ENCODE peak calls at places on chromosomes 4 and X, in eight cellular contexts. O is fibroblast of the aortic adventitia; N is endothelial cell; Q is PC-3; X is epithelial cell of esophagus; W is tibial nerve; L is astrocyte of the spinal cord; T is CD8-positive, alpha-beta T cell. M is an unnamed sample.

GRCh38 chr4:185398618-185399017 is 2.0 kb downstream of the ANKRD37 start:
- DNase-seq in O (no peak), N (no peak), Q (no peak), X (no peak), W (no peak), L (no peak), T (no peak), M (no peak)

GRCh38 chr4:8478801-8479744 is 38.5 kb downstream of the TRMT44 start:
- DNase-seq in O (peak), N (no peak), Q (no peak), X (no peak), W (no peak), L (peak), T (no peak), M (peak)

GRCh38 chr4:184437988-184438774 is 36.2 kb downstream of the IRF2 start:
- DNase-seq in O (no peak), N (no peak), Q (no peak), X (no peak), W (no peak), L (peak), T (no peak), M (peak)

GRCh38 chr4:183384516-183384915 is 59.9 kb upstream of the CDKN2AIP start:
- DNase-seq in O (no peak), N (no peak), Q (no peak), X (no peak), W (no peak), L (no peak), T (no peak), M (no peak)

GRCh38 chrX:103552236-103552635 is 32.9 kb upstream of the RAB40A start:
- DNase-seq in O (peak), N (no peak), Q (no peak), X (no peak), W (no peak), L (no peak), T (no peak), M (peak)

GRCh38 chr4:38867478-38868054 is at the start of gene FAM114A1:
- DNase-seq in O (peak), N (peak), Q (peak), X (peak), W (peak), L (peak), T (no peak), M (peak)

GRCh38 chr4:121950212-121950679 is 1.6 kb downstream of the TRPC3 start:
- DNase-seq in O (peak), N (peak), Q (no peak), X (peak), W (peak), L (peak), T (peak), M (peak)

GRCh38 chr4:182881928-182882327 is 35.3 kb downstream of the DCTD start:
- DNase-seq in O (no peak), N (no peak), Q (no peak), X (no peak), W (peak), L (peak), T (no peak), M (no peak)

DNA sequence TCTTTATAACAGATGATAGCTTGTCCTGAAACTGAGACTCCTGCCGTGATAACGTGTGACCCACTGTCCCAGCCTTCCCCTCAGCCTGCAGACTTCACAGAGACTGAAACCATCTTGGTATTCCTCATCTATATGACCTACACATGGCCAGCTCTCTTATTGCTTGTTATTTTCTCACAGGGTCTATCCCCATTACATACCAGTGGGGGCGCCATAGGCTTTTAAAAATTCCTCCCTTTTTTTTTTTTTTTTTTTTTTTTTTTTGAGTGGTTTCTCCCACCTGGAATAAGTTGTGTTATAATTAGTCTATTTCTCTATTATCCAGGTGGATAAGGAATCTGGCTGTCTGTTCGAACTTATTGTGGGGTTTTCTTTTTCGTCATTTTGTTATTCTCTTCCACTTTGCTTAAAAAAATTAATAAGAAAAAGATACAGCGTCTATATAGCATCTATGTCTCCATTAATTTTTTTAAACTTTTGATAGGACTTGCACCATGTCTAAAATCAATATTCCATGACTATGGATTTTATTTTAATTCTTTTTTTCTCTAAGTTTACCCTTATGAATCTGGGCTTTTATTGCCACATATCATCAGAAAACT is 47.2 kb downstream of the GYG2 start:
- DNase-seq in O (peak), N (no peak), Q (peak), X (no peak), W (no peak), L (peak), T (no peak), M (peak)
- TF ChIP-seq CTCF in O (peak), N (peak), Q (peak), X (peak), W (no peak), L (peak), T (no peak), M (peak)

DNA sequence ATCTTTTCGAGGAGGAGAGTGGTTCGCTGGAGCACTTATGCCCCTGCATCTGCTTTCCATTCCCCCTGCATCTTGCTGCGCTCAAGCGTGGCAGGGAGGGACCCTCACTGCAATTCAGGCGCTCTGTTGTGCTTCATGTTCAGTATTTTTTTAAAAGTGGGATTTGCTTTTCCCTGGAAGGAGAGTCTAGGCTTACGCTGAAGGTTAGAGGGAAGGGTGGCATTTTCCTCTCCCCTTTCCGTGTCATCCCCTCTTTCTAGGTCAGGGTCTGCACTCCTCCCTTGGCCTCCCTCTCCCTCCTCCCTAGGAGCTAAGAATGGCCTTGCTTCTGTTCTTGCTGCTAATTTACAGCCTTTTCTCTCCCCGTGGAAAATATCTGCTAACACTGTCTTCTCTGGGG is 202.1 kb upstream of the LEF1 start:
- DNase-seq in O (no peak), N (no peak), Q (no peak), X (no peak), W (no peak), L (no peak), T (no peak), M (no peak)
- TF ChIP-seq CTCF in O (no peak), N (no peak), Q (no peak), X (no peak), W (no peak), L (no peak), T (no peak), M (no peak)

GRCh38 chrX:110852180-110852579 is 56.6 kb upstream of the CHRDL1 start:
- DNase-seq in O (peak), N (peak), Q (peak), X (peak), W (no peak), L (no peak), T (no peak), M (peak)
- TF ChIP-seq CTCF in O (peak), N (peak), Q (peak), X (peak), W (peak), L (peak), T (no peak), M (peak)

DNA sequence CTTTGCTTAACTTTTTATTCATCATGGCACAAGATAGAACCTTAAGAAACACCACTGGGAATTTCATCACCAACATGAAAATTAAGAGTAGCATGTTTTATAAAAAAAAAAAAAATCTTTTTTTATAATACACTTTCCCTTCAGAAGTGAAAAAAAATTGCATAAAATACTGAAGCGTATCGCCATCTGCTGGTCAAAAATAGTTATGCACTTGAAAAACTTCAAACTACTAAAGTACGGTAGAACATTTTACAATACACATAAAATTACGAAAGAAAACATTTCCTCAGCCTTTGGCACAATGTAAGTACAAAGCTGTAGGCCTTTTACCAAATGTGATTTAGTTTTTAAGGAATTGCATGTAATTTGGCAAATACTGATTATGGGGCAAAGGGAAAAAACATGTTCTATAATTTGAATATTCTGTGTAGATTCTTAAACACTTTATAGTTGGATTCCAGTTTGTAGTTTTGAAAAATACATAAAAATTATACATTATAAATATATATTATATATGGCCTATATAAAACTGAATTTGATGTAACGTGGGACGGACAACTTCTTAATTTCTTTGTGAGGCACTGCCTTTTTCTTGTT is 26.5 kb downstream of the HCCS start:
- DNase-seq in O (peak), N (no peak), Q (peak), X (peak), W (no peak), L (peak), T (no peak), M (peak)
- TF ChIP-seq CTCF in O (peak), N (peak), Q (peak), X (peak), W (peak), L (peak), T (peak), M (peak)

DNA sequence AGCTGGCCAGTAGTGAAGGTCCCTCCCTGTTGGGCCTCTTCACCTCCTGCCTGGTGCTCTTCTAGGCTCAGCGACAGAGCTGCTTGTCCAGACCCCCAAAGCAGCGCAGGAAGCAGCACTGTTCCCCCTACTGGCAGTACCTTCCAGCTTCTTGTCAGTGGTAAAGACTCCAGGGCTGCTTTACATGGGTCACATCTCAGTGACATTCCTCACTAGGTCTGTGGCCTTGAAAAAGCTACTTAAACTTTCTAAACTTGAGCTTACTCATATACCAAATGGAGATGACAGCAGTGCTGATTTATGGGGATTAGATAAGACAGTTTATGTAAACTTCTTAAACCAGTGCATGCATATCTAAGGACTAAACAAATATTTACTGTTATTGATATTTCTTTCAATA is 117.3 kb downstream of the FAT4 start:
- DNase-seq in O (peak), N (peak), Q (no peak), X (peak), W (no peak), L (peak), T (no peak), M (peak)
- TF ChIP-seq CTCF in O (no peak), N (no peak), Q (no peak), X (no peak), W (no peak), L (peak), T (no peak), M (peak)

GRCh38 chr4:5386921-5387320 is 321.4 kb downstream of the EVC2 start:
- DNase-seq in O (no peak), N (no peak), Q (no peak), X (no peak), W (no peak), L (no peak), T (no peak), M (no peak)

GRCh38 chr4:5385741-5386251 is 322.6 kb downstream of the EVC2 start:
- DNase-seq in O (no peak), N (no peak), Q (no peak), X (no peak), W (no peak), L (no peak), T (no peak), M (peak)

GRCh38 chr4:5391492-5391891 is 316.9 kb downstream of the EVC2 start:
- DNase-seq in O (no peak), N (no peak), Q (no peak), X (no peak), W (no peak), L (no peak), T (no peak), M (peak)

GRCh38 chr4:5389756-5390155 is 318.6 kb downstream of the EVC2 start:
- DNase-seq in O (no peak), N (no peak), Q (no peak), X (no peak), W (no peak), L (no peak), T (no peak), M (no peak)

GRCh38 chr4:5387457-5387856 is 320.9 kb downstream of the EVC2 start:
- DNase-seq in O (no peak), N (no peak), Q (peak), X (no peak), W (no peak), L (no peak), T (no peak), M (no peak)
- TF ChIP-seq CTCF in O (no peak), N (no peak), Q (peak), X (no peak), W (no peak), L (no peak), T (no peak), M (no peak)

DNA sequence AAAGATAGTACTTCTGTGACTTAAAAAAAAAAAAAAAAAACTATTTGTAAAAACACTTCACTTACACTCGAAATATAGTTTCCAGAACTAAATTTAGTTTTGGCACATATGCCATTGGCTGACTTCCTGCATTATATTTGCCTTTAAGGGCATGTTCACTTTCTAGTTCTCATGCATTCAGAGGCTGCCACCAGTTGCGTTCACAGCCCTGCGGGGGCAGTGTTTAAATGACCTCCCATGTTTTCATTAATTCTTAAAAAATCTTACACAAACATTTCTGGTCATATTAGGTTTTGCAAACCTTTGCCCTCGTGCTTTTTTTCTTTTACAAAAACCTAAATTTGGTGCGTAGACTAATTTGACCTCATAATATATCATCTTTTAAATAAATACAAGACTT is 12.5 kb upstream of the ARHGAP6 start:
- DNase-seq in O (no peak), N (peak), Q (peak), X (no peak), W (no peak), L (no peak), T (no peak), M (peak)
- TF ChIP-seq CTCF in O (peak), N (no peak), Q (peak), X (peak), W (no peak), L (peak), T (no peak), M (peak)

GRCh38 chrX:25968920-25969319 is 169.2 kb upstream of the MAGEB18 start:
- DNase-seq in O (peak), N (peak), Q (peak), X (peak), W (no peak), L (peak), T (no peak), M (no peak)
- TF ChIP-seq CTCF in O (peak), N (peak), Q (peak), X (peak), W (no peak), L (peak), T (no peak), M (no peak)

DNA sequence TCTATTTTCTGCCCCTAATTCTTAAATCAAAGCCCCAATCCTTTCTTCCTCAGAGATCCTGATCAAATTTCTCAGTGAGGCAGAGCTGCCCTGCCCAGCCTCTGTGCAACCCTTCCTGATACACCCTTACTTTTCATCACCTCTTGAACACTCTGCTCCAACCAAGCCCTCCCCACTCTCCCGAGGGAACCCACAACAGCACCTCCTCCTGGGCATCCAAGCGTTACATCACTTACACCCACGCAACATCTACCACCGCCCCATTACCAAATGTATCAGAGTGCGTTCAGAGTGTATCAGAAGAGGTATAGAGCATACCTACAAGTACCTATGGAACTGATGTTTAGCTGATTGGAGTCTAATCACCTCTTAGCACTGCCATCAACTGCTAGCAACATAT is 186.5 kb downstream of the RAP1GDS1 start:
- DNase-seq in O (no peak), N (no peak), Q (no peak), X (peak), W (no peak), L (no peak), T (no peak), M (no peak)
- TF ChIP-seq CTCF in O (no peak), N (no peak), Q (no peak), X (no peak), W (no peak), L (no peak), T (no peak), M (no peak)

GRCh38 chr4:40121515-40121914 is 64.9 kb downstream of the N4BP2 start:
- DNase-seq in O (peak), N (no peak), Q (peak), X (peak), W (no peak), L (peak), T (no peak), M (peak)

GRCh38 chr4:40122941-40123340 is 66.3 kb downstream of the N4BP2 start:
- DNase-seq in O (no peak), N (no peak), Q (peak), X (no peak), W (no peak), L (no peak), T (no peak), M (no peak)

GRCh38 chr4:40124690-40125089 is 68.0 kb downstream of the N4BP2 start:
- DNase-seq in O (no peak), N (no peak), Q (no peak), X (no peak), W (no peak), L (no peak), T (no peak), M (no peak)

GRCh38 chr4:40119344-40119743 is 62.7 kb downstream of the N4BP2 start:
- DNase-seq in O (no peak), N (no peak), Q (no peak), X (no peak), W (no peak), L (no peak), T (no peak), M (no peak)
- TF ChIP-seq CTCF in O (no peak), N (no peak), Q (no peak), X (no peak), W (no peak), L (no peak), T (no peak), M (no peak)